ENCODE peak calls at places on chromosomes 13 and 19, in eight cellular contexts. X is RKO, P is iris pigment epithelial cell, K is nephron progenitor cell, B is brain microvascular endothelial cell, D is Karpas-422, J is AG09319, T is AG04449. C is an unnamed sample.

GRCh38 chr19:7918615-7919421 is 1.3 kb upstream of the SNAPC2 start:
- DNase-seq in X (no peak), P (no peak), K (no peak), B (no peak), D (no peak), J (no peak), T (no peak), C (no peak)

GRCh38 chr19:32339988-32340874 is 5.2 kb upstream of the ZNF507 start:
- DNase-seq in X (peak), P (peak), K (peak), B (peak), D (peak), J (no peak), T (no peak), C (no peak)

GRCh38 chr19:41575998-41576397 is at the start of gene CEACAM21:
- DNase-seq in X (no peak), P (no peak), K (no peak), B (no peak), D (peak), J (no peak), T (no peak), C (no peak)

GRCh38 chr19:6220385-6221191 is 59.2 kb downstream of the MLLT1 start:
- DNase-seq in X (no peak), P (peak), K (no peak), B (no peak), D (no peak), J (peak), T (no peak), C (no peak)

GRCh38 chr13:111630411-111630810 is 310.0 kb downstream of the TEX29 start:
- DNase-seq in X (no peak), P (no peak), K (peak), B (no peak), D (no peak), J (no peak), T (no peak), C (no peak)

GRCh38 chr13:52406629-52407028 is 657 bp upstream of the THSD1 start:
- DNase-seq in X (no peak), P (no peak), K (no peak), B (no peak), D (no peak), J (no peak), T (no peak), C (no peak)

GRCh38 chr19:4014541-4015491 is 7.3 kb downstream of the PIAS4 start:
- DNase-seq in X (no peak), P (no peak), K (peak), B (no peak), D (peak), J (no peak), T (no peak), C (no peak)

GRCh38 chr19:40862785-40863184 is 12.5 kb upstream of the CYP2A6 start:
- DNase-seq in X (no peak), P (peak), K (no peak), B (no peak), D (no peak), J (peak), T (peak), C (no peak)

GRCh38 chr19:46144756-46145155 is 3.3 kb upstream of the IGFL2 start:
- DNase-seq in X (no peak), P (no peak), K (no peak), B (no peak), D (no peak), J (no peak), T (no peak), C (no peak)

GRCh38 chr19:51779703-51780102 is 15.3 kb upstream of the FPR3 start:
- DNase-seq in X (no peak), P (no peak), K (no peak), B (no peak), D (no peak), J (no peak), T (no peak), C (no peak)

GRCh38 chr13:111382411-111382810 is 62.0 kb downstream of the TEX29 start:
- DNase-seq in X (no peak), P (no peak), K (no peak), B (no peak), D (no peak), J (no peak), T (no peak), C (no peak)

GRCh38 chr13:51803018-51803417 is 945 bp downstream of the DHRS12 start:
- DNase-seq in X (no peak), P (no peak), K (no peak), B (no peak), D (no peak), J (no peak), T (no peak), C (no peak)

GRCh38 chr19:38975214-38975860 is at the start of gene FBXO17:
- DNase-seq in X (no peak), P (peak), K (peak), B (peak), D (no peak), J (no peak), T (no peak), C (no peak)